ENCODE peak calls at places on chromosomes 2 and 18, in six cellular contexts. S is fibroblast of mammary gland, W is adrenal gland, C is astrocyte, D is endodermal cell, R is left lung. G is an unnamed sample.

GRCh38 chr18:22347624-22348511 is 69.8 kb downstream of the CTAGE1 start:
- DNase-seq in S (no peak), W (peak), C (no peak), D (peak), R (no peak), G (peak)

GRCh38 chr18:54946149-54946581 is 13.1 kb downstream of the CCDC68 start:
- DNase-seq in S (no peak), W (peak), C (peak), D (no peak), R (no peak), G (peak)

GRCh38 chr18:27033722-27034121 is 151.4 kb downstream of the CHST9 start:
- DNase-seq in S (no peak), W (no peak), C (no peak), D (no peak), R (no peak), G (no peak)

GRCh38 chr2:10919776-10920606 is 8.3 kb downstream of the KCNF1 start:
- DNase-seq in S (no peak), W (no peak), C (no peak), D (peak), R (no peak), G (no peak)

GRCh38 chr2:160934991-160935390 is 225.2 kb upstream of the TANK start:
- DNase-seq in S (no peak), W (no peak), C (no peak), D (no peak), R (no peak), G (no peak)

GRCh38 chr18:64710105-64710861 is 561.4 kb upstream of the LINC00305 start:
- DNase-seq in S (no peak), W (no peak), C (no peak), D (no peak), R (no peak), G (no peak)

GRCh38 chr2:15893689-15894325 is 46.5 kb upstream of the MYCN start:
- DNase-seq in S (no peak), W (peak), C (no peak), D (no peak), R (no peak), G (no peak)

GRCh38 chr2:109563294-109563693 is 50.5 kb downstream of the SEPTIN10 start:
- DNase-seq in S (no peak), W (no peak), C (no peak), D (no peak), R (no peak), G (no peak)

GRCh38 chr2:64019975-64020281 is 700 bp upstream of the VPS54 start:
- DNase-seq in S (no peak), W (no peak), C (peak), D (no peak), R (no peak), G (no peak)

GRCh38 chr18:37210781-37211180 is 354.8 kb downstream of the CELF4 start:
- DNase-seq in S (no peak), W (no peak), C (no peak), D (no peak), R (no peak), G (no peak)

GRCh38 chr2:216339456-216340279 is 32.6 kb downstream of the MARCHF4 start:
- DNase-seq in S (peak), W (no peak), C (peak), D (peak), R (no peak), G (no peak)

GRCh38 chr2:25362564-25363145 is 20.9 kb upstream of the DNMT3A start:
- DNase-seq in S (no peak), W (peak), C (no peak), D (peak), R (peak), G (no peak)

GRCh38 chr2:236512902-236513433 is 56.7 kb upstream of the ACKR3 start:
- DNase-seq in S (peak), W (peak), C (peak), D (peak), R (peak), G (peak)

GRCh38 chr2:167353605-167354280 is 465.5 kb downstream of the XIRP2 start:
- DNase-seq in S (no peak), W (no peak), C (no peak), D (no peak), R (no peak), G (no peak)

GRCh38 chr2:193868833-193869232 is 1674.1 kb upstream of the TMEFF2 start:
- DNase-seq in S (peak), W (no peak), C (no peak), D (no peak), R (no peak), G (no peak)

GRCh38 chr18:48959921-48960920 is 9.5 kb upstream of the SMAD7 start:
- DNase-seq in S (peak), W (no peak), C (peak), D (peak), R (no peak), G (peak)

GRCh38 chr2:219634951-219635751 is 7.7 kb downstream of the SLC4A3 start:
- DNase-seq in S (no peak), W (peak), C (no peak), D (peak), R (no peak), G (no peak)

GRCh38 chr2:167318581-167318980 is 430.3 kb downstream of the XIRP2 start:
- DNase-seq in S (no peak), W (no peak), C (no peak), D (no peak), R (no peak), G (no peak)

GRCh38 chr18:24995738-24996137 is 356.2 kb downstream of the ZNF521 start:
- DNase-seq in S (peak), W (no peak), C (peak), D (no peak), R (no peak), G (no peak)

GRCh38 chr2:75495862-75496261 is 64.9 kb downstream of the EVA1A start:
- DNase-seq in S (no peak), W (no peak), C (no peak), D (no peak), R (no peak), G (no peak)

GRCh38 chr2:103819599-103819998 is 1034.3 kb upstream of the POU3F3 start:
- DNase-seq in S (no peak), W (no peak), C (no peak), D (no peak), R (no peak), G (no peak)

GRCh38 chr2:45582522-45582921 is 28.5 kb downstream of the SRBD1 start:
- DNase-seq in S (no peak), W (no peak), C (no peak), D (no peak), R (no peak), G (no peak)

GRCh38 chr2:157052685-157053224 is 204.8 kb upstream of the GALNT5 start:
- DNase-seq in S (peak), W (peak), C (peak), D (no peak), R (no peak), G (peak)

GRCh38 chr2:98039085-98039756 is 43.5 kb upstream of the TMEM131 start:
- DNase-seq in S (no peak), W (peak), C (no peak), D (no peak), R (peak), G (no peak)

GRCh38 chr2:235591921-235592320 is 98.1 kb downstream of the AGAP1 start:
- DNase-seq in S (peak), W (no peak), C (peak), D (no peak), R (no peak), G (peak)

GRCh38 chr2:28338046-28338753 is 54.5 kb upstream of the FOSL2 start:
- DNase-seq in S (peak), W (peak), C (peak), D (no peak), R (peak), G (peak)

GRCh38 chr2:137237055-137237454 is 471.7 kb downstream of the THSD7B start:
- DNase-seq in S (peak), W (no peak), C (peak), D (no peak), R (no peak), G (peak)

GRCh38 chr2:85769236-85769986 is 15.6 kb downstream of the ATOH8 start:
- DNase-seq in S (no peak), W (no peak), C (no peak), D (peak), R (no peak), G (no peak)

GRCh38 chr18:8117008-8117376 is 492.2 kb upstream of the RAB12 start:
- DNase-seq in S (peak), W (no peak), C (no peak), D (no peak), R (no peak), G (no peak)

GRCh38 chr2:10220516-10221391 is 82.0 kb upstream of the HPCAL1 start:
- DNase-seq in S (peak), W (no peak), C (peak), D (no peak), R (no peak), G (peak)

GRCh38 chr18:2123077-2123476 is 448.2 kb downstream of the METTL4 start:
- DNase-seq in S (no peak), W (no peak), C (no peak), D (no peak), R (no peak), G (no peak)

GRCh38 chr18:57209697-57210096 is 62.8 kb downstream of the BOD1L2 start:
- DNase-seq in S (no peak), W (no peak), C (no peak), D (no peak), R (no peak), G (no peak)

GRCh38 chr2:20485989-20486388 is 39.1 kb downstream of the RHOB start:
- DNase-seq in S (no peak), W (no peak), C (no peak), D (no peak), R (no peak), G (no peak)

GRCh38 chr2:82275599-82275998 is 1971.0 kb upstream of the LRRTM1 start:
- DNase-seq in S (no peak), W (no peak), C (no peak), D (no peak), R (no peak), G (no peak)

GRCh38 chr18:79573921-79574491 is 105.6 kb upstream of the CTDP1 start:
- DNase-seq in S (no peak), W (no peak), C (no peak), D (peak), R (peak), G (no peak)

GRCh38 chr2:29524652-29525051 is 396.7 kb downstream of the ALK start:
- DNase-seq in S (no peak), W (no peak), C (no peak), D (no peak), R (no peak), G (no peak)

GRCh38 chr2:138157372-138157771 is 193.1 kb downstream of the HNMT start:
- DNase-seq in S (no peak), W (no peak), C (no peak), D (no peak), R (no peak), G (no peak)

GRCh38 chr2:147082850-147083522 is 761.8 kb upstream of the ACVR2A start:
- DNase-seq in S (peak), W (peak), C (peak), D (peak), R (no peak), G (peak)

GRCh38 chr2:178865537-178865936 is 58.3 kb upstream of the TTN start:
- DNase-seq in S (peak), W (no peak), C (no peak), D (no peak), R (no peak), G (no peak)

GRCh38 chr2:73033142-73033765 is 38.3 kb downstream of the SFXN5 start:
- DNase-seq in S (no peak), W (no peak), C (no peak), D (no peak), R (no peak), G (no peak)

GRCh38 chr2:73032702-73033097 is 38.8 kb downstream of the SFXN5 start:
- DNase-seq in S (no peak), W (no peak), C (no peak), D (no peak), R (no peak), G (no peak)

GRCh38 chr2:73031725-73032701 is 39.5 kb downstream of the SFXN5 start:
- DNase-seq in S (no peak), W (no peak), C (no peak), D (no peak), R (no peak), G (no peak)

GRCh38 chr2:73028841-73029240 is 42.7 kb downstream of the SFXN5 start:
- DNase-seq in S (peak), W (no peak), C (no peak), D (no peak), R (no peak), G (peak)

GRCh38 chr2:73031095-73031678 is 40.3 kb downstream of the SFXN5 start:
- DNase-seq in S (no peak), W (no peak), C (no peak), D (no peak), R (no peak), G (no peak)
- H3K4me3 ChIP-seq in S (no peak), W (no peak), C (no peak), D (no peak), R (no peak), G (no peak)

DNA sequence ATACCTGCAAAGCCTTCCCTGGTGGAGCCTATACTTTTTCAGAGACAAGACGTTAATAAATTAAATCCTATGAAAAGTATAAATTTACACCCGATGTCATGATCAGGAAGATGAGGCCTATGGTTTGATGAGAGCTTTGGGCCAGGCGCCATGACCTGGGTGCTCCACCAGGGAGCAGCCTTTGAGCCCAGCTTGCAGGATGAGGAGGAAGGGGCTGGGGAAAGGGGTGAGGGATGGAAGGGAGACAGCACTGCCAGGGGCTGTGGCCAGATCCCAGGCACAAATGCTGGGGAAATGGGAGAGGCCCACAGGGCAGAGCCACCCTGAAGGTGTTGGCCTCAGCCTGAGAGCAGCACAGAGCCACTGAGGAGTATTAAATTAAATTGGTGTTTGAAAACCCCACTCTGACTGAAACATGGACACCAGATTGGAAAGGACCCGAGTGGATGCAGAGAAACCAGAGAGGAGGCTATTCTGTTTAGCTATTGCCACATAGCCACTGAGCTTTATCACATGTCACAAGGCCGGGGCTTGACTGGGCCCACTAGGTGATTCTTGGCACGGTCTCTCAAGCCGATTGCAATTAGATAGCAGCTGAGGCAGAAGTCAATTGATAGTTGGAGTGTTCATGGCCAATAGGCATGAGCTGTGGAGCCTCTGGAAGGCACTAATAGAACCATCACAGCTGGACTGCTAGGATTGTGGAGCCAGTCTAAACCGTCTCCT is 9.6 kb upstream of the FAHD2A start:
- DNase-seq in S (no peak), W (no peak), C (no peak), D (peak), R (no peak), G (no peak)
- TF ChIP-seq CTCF in S (peak), W (no peak), C (no peak), D (peak), R (no peak), G (peak)

GRCh38 chr2:168519534-168520308 is 63.6 kb downstream of the CERS6 start:
- DNase-seq in S (no peak), W (no peak), C (peak), D (no peak), R (no peak), G (no peak)

GRCh38 chr2:168524005-168524404 is 67.9 kb downstream of the CERS6 start:
- DNase-seq in S (no peak), W (no peak), C (no peak), D (no peak), R (no peak), G (no peak)

GRCh38 chr2:168518555-168519066 is 62.5 kb downstream of the CERS6 start:
- DNase-seq in S (peak), W (no peak), C (peak), D (peak), R (no peak), G (peak)

GRCh38 chr2:168522446-168522845 is 66.4 kb downstream of the CERS6 start:
- DNase-seq in S (no peak), W (no peak), C (no peak), D (no peak), R (no peak), G (no peak)

DNA sequence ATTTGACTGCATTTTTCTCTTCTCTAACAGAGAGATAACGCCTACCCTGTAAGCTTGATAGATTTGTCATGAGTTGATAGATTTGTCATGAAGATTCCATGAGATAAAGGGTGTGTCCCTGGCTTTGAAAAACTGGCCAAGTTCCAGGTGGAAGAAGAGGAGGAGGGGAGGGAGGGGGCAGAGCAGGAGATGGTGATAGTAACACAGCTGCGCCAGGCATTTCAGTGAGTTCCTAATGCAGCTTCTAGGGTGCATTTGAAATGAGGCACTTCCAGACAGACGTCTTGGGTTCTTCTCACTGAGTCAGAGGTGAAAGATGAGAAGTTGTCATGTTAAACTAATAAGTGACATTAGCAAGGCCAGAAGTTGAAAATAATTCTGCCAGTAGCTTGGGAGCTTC is 65.3 kb downstream of the CERS6 start:
- DNase-seq in S (peak), W (peak), C (no peak), D (no peak), R (no peak), G (peak)
- H3K4me3 ChIP-seq in S (no peak), W (no peak), C (no peak), D (no peak), R (no peak), G (no peak)

GRCh38 chr2:42967959-42968674 is 175.7 kb upstream of the HAAO start:
- DNase-seq in S (peak), W (no peak), C (peak), D (peak), R (peak), G (peak)
- TF ChIP-seq CTCF in S (no peak), W (no peak), C (no peak), D (no peak), R (no peak), G (no peak)

G was measured in brain microvascular endothelial cell.